ENCODE peak calls at places on chromosomes 13 and 19, in ten cellular contexts. One of them, this sample, is unnamed.

GRCh38 chr13:112345826-112346172 is 30.4 kb upstream of the SPACA7 start:
- DNase-seq in fibroblast of lung: no peak
- DNase-seq in heart left ventricle: no peak
- DNase-seq in Caco-2: no peak
- DNase-seq in BE2C: no peak
- DNase-seq in effector memory CD4-positive, alpha-beta T cell: no peak
- DNase-seq in K562: no peak
- DNase-seq in Peyer's patch: no peak
- DNase-seq in kidney epithelial cell: no peak
- DNase-seq in brain microvascular endothelial cell: no peak
- DNase-seq in this sample: no peak

GRCh38 chr13:19836472-19836871 is 27.0 kb downstream of the ZMYM5 start:
- DNase-seq in heart left ventricle: no peak
- DNase-seq in BE2C: no peak
- DNase-seq in kidney epithelial cell: no peak
- DNase-seq in K562: no peak
- DNase-seq in fibroblast of lung: peak; percentile 36
- DNase-seq in effector memory CD4-positive, alpha-beta T cell: no peak
- DNase-seq in Caco-2: no peak
- DNase-seq in Peyer's patch: peak; percentile 10
- DNase-seq in brain microvascular endothelial cell: peak; percentile 9
- DNase-seq in this sample: no peak

GRCh38 chr13:98466634-98467236 is 110.2 kb downstream of the STK24 start:
- DNase-seq in kidney epithelial cell: no peak
- DNase-seq in BE2C: peak; percentile 64
- DNase-seq in fibroblast of lung: peak; percentile 59
- DNase-seq in K562: peak; percentile 51
- DNase-seq in Peyer's patch: no peak
- DNase-seq in brain microvascular endothelial cell: peak; percentile 81
- DNase-seq in effector memory CD4-positive, alpha-beta T cell: no peak
- DNase-seq in Caco-2: no peak
- DNase-seq in heart left ventricle: no peak
- DNase-seq in this sample: no peak

GRCh38 chr13:57314897-57315520 is 148.0 kb downstream of the PRR20E start:
- DNase-seq in brain microvascular endothelial cell: no peak
- DNase-seq in Peyer's patch: no peak
- DNase-seq in Caco-2: no peak
- DNase-seq in effector memory CD4-positive, alpha-beta T cell: no peak
- DNase-seq in heart left ventricle: no peak
- DNase-seq in BE2C: no peak
- DNase-seq in fibroblast of lung: no peak
- DNase-seq in kidney epithelial cell: no peak
- DNase-seq in K562: no peak
- DNase-seq in this sample: no peak

GRCh38 chr13:46675016-46675415 is 121.9 kb downstream of the ESD start:
- DNase-seq in K562: no peak
- DNase-seq in effector memory CD4-positive, alpha-beta T cell: no peak
- DNase-seq in BE2C: no peak
- DNase-seq in Caco-2: no peak
- DNase-seq in brain microvascular endothelial cell: no peak
- DNase-seq in heart left ventricle: no peak
- DNase-seq in Peyer's patch: no peak
- DNase-seq in kidney epithelial cell: no peak
- DNase-seq in fibroblast of lung: no peak
- DNase-seq in this sample: no peak

GRCh38 chr13:103799028-103799427 is 732.8 kb upstream of the SLC10A2 start:
- DNase-seq in heart left ventricle: no peak
- DNase-seq in effector memory CD4-positive, alpha-beta T cell: no peak
- DNase-seq in Peyer's patch: no peak
- DNase-seq in K562: no peak
- DNase-seq in Caco-2: no peak
- DNase-seq in kidney epithelial cell: no peak
- DNase-seq in fibroblast of lung: no peak
- DNase-seq in brain microvascular endothelial cell: no peak
- DNase-seq in BE2C: no peak
- DNase-seq in this sample: no peak

GRCh38 chr19:46605356-46605821 is 4.3 kb downstream of the CALM3 start:
- DNase-seq in K562: no peak
- DNase-seq in heart left ventricle: no peak
- DNase-seq in Caco-2: no peak
- DNase-seq in brain microvascular endothelial cell: no peak
- DNase-seq in Peyer's patch: no peak
- DNase-seq in kidney epithelial cell: no peak
- DNase-seq in effector memory CD4-positive, alpha-beta T cell: no peak
- DNase-seq in fibroblast of lung: no peak
- DNase-seq in BE2C: no peak
- DNase-seq in this sample: no peak

GRCh38 chr19:5112681-5113080 is 143.8 kb downstream of the KDM4B start:
- DNase-seq in Peyer's patch: no peak
- DNase-seq in brain microvascular endothelial cell: no peak
- DNase-seq in heart left ventricle: no peak
- DNase-seq in effector memory CD4-positive, alpha-beta T cell: no peak
- DNase-seq in K562: no peak
- DNase-seq in kidney epithelial cell: no peak
- DNase-seq in Caco-2: no peak
- DNase-seq in BE2C: no peak
- DNase-seq in fibroblast of lung: no peak
- DNase-seq in this sample: no peak

GRCh38 chr13:112744306-112745021 is 54.6 kb downstream of the ATP11A start:
- DNase-seq in BE2C: no peak
- DNase-seq in kidney epithelial cell: no peak
- DNase-seq in brain microvascular endothelial cell: no peak
- DNase-seq in fibroblast of lung: peak; percentile 71
- DNase-seq in heart left ventricle: no peak
- DNase-seq in K562: no peak
- DNase-seq in effector memory CD4-positive, alpha-beta T cell: no peak
- DNase-seq in Peyer's patch: no peak
- DNase-seq in Caco-2: no peak
- DNase-seq in this sample: peak; percentile 36

GRCh38 chr13:74442751-74443150 is 308.5 kb upstream of the KLF12 start:
- DNase-seq in K562: no peak
- DNase-seq in Caco-2: no peak
- DNase-seq in heart left ventricle: no peak
- DNase-seq in fibroblast of lung: no peak
- DNase-seq in effector memory CD4-positive, alpha-beta T cell: no peak
- DNase-seq in brain microvascular endothelial cell: no peak
- DNase-seq in BE2C: no peak
- DNase-seq in Peyer's patch: no peak
- DNase-seq in kidney epithelial cell: no peak
- DNase-seq in this sample: peak; percentile 83

GRCh38 chr13:75760182-75760981 is 124.3 kb downstream of the LMO7 start:
- DNase-seq in K562: no peak
- DNase-seq in brain microvascular endothelial cell: no peak
- DNase-seq in fibroblast of lung: peak; percentile 26
- DNase-seq in effector memory CD4-positive, alpha-beta T cell: no peak
- DNase-seq in Peyer's patch: peak; percentile 82
- DNase-seq in heart left ventricle: peak; percentile 37
- DNase-seq in BE2C: no peak
- DNase-seq in kidney epithelial cell: no peak
- DNase-seq in Caco-2: peak; percentile 92
- DNase-seq in this sample: peak; percentile 71

GRCh38 chr19:53047379-53047778 is 2.8 kb downstream of the ERVV-2 start:
- DNase-seq in fibroblast of lung: no peak
- DNase-seq in heart left ventricle: no peak
- DNase-seq in Peyer's patch: no peak
- DNase-seq in effector memory CD4-positive, alpha-beta T cell: no peak
- DNase-seq in brain microvascular endothelial cell: no peak
- DNase-seq in BE2C: no peak
- DNase-seq in kidney epithelial cell: no peak
- DNase-seq in Caco-2: no peak
- DNase-seq in K562: no peak
- DNase-seq in this sample: no peak

GRCh38 chr13:31912641-31913401 is 118.8 kb upstream of the FRY start:
- DNase-seq in brain microvascular endothelial cell: no peak
- DNase-seq in Peyer's patch: no peak
- DNase-seq in K562: no peak
- DNase-seq in effector memory CD4-positive, alpha-beta T cell: no peak
- DNase-seq in fibroblast of lung: no peak
- DNase-seq in BE2C: peak; percentile 27
- DNase-seq in heart left ventricle: no peak
- DNase-seq in kidney epithelial cell: no peak
- DNase-seq in Caco-2: no peak
- DNase-seq in this sample: no peak

GRCh38 chr13:99067160-99067985 is 89.5 kb upstream of the DOCK9 start:
- DNase-seq in fibroblast of lung: peak; percentile 94
- DNase-seq in K562: no peak
- DNase-seq in brain microvascular endothelial cell: peak; percentile 28
- DNase-seq in BE2C: no peak
- DNase-seq in Peyer's patch: no peak
- DNase-seq in heart left ventricle: no peak
- DNase-seq in Caco-2: no peak
- DNase-seq in effector memory CD4-positive, alpha-beta T cell: no peak
- DNase-seq in kidney epithelial cell: peak; percentile 83
- DNase-seq in this sample: peak; percentile 96

GRCh38 chr13:63088226-63088625 is 1672.6 kb upstream of the PCDH20 start:
- DNase-seq in kidney epithelial cell: no peak
- DNase-seq in K562: no peak
- DNase-seq in BE2C: peak; percentile 27
- DNase-seq in Caco-2: no peak
- DNase-seq in effector memory CD4-positive, alpha-beta T cell: no peak
- DNase-seq in brain microvascular endothelial cell: peak; percentile 14
- DNase-seq in heart left ventricle: no peak
- DNase-seq in fibroblast of lung: peak; percentile 68
- DNase-seq in Peyer's patch: no peak
- DNase-seq in this sample: peak; percentile 7

GRCh38 chr13:22903925-22904324 is 276.9 kb upstream of the SGCG start:
- DNase-seq in K562: peak; percentile 34
- DNase-seq in effector memory CD4-positive, alpha-beta T cell: no peak
- DNase-seq in Peyer's patch: no peak
- DNase-seq in fibroblast of lung: no peak
- DNase-seq in heart left ventricle: no peak
- DNase-seq in BE2C: no peak
- DNase-seq in kidney epithelial cell: no peak
- DNase-seq in brain microvascular endothelial cell: no peak
- DNase-seq in Caco-2: no peak
- DNase-seq in this sample: no peak

GRCh38 chr19:34480491-34480890 is 1.1 kb upstream of the WTIP start:
- DNase-seq in effector memory CD4-positive, alpha-beta T cell: no peak
- DNase-seq in Caco-2: no peak
- DNase-seq in K562: no peak
- DNase-seq in brain microvascular endothelial cell: no peak
- DNase-seq in BE2C: no peak
- DNase-seq in kidney epithelial cell: no peak
- DNase-seq in fibroblast of lung: no peak
- DNase-seq in heart left ventricle: no peak
- DNase-seq in Peyer's patch: peak; percentile 13
- DNase-seq in this sample: no peak

GRCh38 chr19:8220481-8220880 is 11.3 kb downstream of the CERS4 start:
- DNase-seq in fibroblast of lung: no peak
- DNase-seq in kidney epithelial cell: no peak
- DNase-seq in brain microvascular endothelial cell: no peak
- DNase-seq in effector memory CD4-positive, alpha-beta T cell: no peak
- DNase-seq in Peyer's patch: no peak
- DNase-seq in K562: no peak
- DNase-seq in Caco-2: no peak
- DNase-seq in BE2C: no peak
- DNase-seq in heart left ventricle: no peak
- DNase-seq in this sample: no peak

DNA sequence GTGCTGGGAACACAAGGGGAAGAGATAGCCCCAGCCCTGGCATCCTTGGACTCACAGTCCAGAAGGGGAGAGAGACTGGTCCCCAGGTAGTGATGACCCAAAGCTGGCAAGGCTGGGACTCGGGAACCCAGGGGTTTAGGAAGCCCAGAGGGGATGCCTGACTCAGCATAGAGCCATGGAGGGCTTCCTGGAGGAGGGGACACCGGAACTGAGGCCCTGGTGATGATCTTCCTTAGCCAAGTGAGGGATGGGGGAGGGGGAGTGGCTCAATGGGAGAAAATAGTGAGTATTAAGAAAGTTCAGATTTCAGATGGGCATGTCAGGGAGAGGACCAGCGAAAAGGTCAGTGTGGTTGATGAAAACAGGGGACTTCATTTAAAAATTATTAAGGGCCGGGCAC is 26.8 kb downstream of the EXOC3L2 start:
- DNase-seq in Caco-2: no peak
- DNase-seq in K562: no peak
- DNase-seq in BE2C: no peak
- DNase-seq in effector memory CD4-positive, alpha-beta T cell: no peak
- DNase-seq in fibroblast of lung: no peak
- DNase-seq in brain microvascular endothelial cell: no peak
- DNase-seq in heart left ventricle: no peak
- DNase-seq in kidney epithelial cell: no peak
- DNase-seq in Peyer's patch: no peak
- DNase-seq in this sample: no peak
- H3K27me3 ChIP-seq in Caco-2: no peaks in the 10 kb centered on the region
- H3K27me3 ChIP-seq in K562: no peaks in the 10 kb centered on the region
- H3K27me3 ChIP-seq in BE2C: peaks cover 91% of the 10 kb centered on the region
- H3K27me3 ChIP-seq in effector memory CD4-positive, alpha-beta T cell: peaks cover 3% of the 10 kb centered on the region
- H3K27me3 ChIP-seq in fibroblast of lung: peaks cover 36% of the 10 kb centered on the region
- H3K27me3 ChIP-seq in brain microvascular endothelial cell: peaks cover 23% of the 10 kb centered on the region
- H3K27me3 ChIP-seq in heart left ventricle: peaks cover 36% of the 10 kb centered on the region
- H3K27me3 ChIP-seq in kidney epithelial cell: peaks cover 49% of the 10 kb centered on the region
- H3K27me3 ChIP-seq in Peyer's patch: no peaks in the 10 kb centered on the region
- H3K27me3 ChIP-seq in this sample: peaks cover 21% of the 10 kb centered on the region

DNA sequence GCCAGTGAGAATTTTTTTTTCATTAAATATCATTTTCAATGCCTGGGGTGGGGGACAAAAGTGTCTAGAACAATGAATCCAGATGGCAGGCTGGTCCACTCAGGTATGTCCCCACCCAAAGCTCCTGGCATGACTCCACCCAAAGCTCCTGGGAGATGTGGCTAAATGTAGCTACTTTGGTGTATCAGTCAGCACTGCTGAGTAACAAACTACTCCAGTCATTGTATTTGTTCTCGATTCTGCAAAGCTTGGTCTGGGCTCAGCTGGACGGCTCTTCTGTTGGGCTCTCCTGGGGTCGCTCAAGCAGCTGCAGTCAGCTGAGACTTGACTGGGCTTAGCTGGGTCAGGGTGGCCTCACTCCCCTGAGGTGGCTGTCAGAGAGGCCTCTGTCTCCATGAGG is 48.5 kb downstream of the CELF5 start:
- DNase-seq in effector memory CD4-positive, alpha-beta T cell: no peak
- DNase-seq in BE2C: no peak
- DNase-seq in K562: no peak
- DNase-seq in Peyer's patch: no peak
- DNase-seq in kidney epithelial cell: no peak
- DNase-seq in heart left ventricle: no peak
- DNase-seq in Caco-2: no peak
- DNase-seq in fibroblast of lung: no peak
- DNase-seq in brain microvascular endothelial cell: no peak
- DNase-seq in this sample: no peak
- H3K27me3 ChIP-seq in effector memory CD4-positive, alpha-beta T cell: peaks cover 14% of the 10 kb centered on the region
- H3K27me3 ChIP-seq in BE2C: peaks cover 19% of the 10 kb centered on the region
- H3K27me3 ChIP-seq in K562: no peaks in the 10 kb centered on the region
- H3K27me3 ChIP-seq in Peyer's patch: no peaks in the 10 kb centered on the region
- H3K27me3 ChIP-seq in kidney epithelial cell: peaks cover 54% of the 10 kb centered on the region
- H3K27me3 ChIP-seq in heart left ventricle: peaks cover 84% of the 10 kb centered on the region
- H3K27me3 ChIP-seq in Caco-2: no peaks in the 10 kb centered on the region
- H3K27me3 ChIP-seq in fibroblast of lung: peaks cover 11% of the 10 kb centered on the region
- H3K27me3 ChIP-seq in brain microvascular endothelial cell: peaks cover 24% of the 10 kb centered on the region
- H3K27me3 ChIP-seq in this sample: peaks cover 61% of the 10 kb centered on the region

GRCh38 chr13:44199627-44200207 is 173.9 kb upstream of the SERP2 start:
- DNase-seq in kidney epithelial cell: no peak
- DNase-seq in Caco-2: no peak
- DNase-seq in Peyer's patch: no peak
- DNase-seq in K562: no peak
- DNase-seq in BE2C: no peak
- DNase-seq in fibroblast of lung: no peak
- DNase-seq in brain microvascular endothelial cell: no peak
- DNase-seq in heart left ventricle: peak; percentile 48
- DNase-seq in effector memory CD4-positive, alpha-beta T cell: no peak
- DNase-seq in this sample: no peak
- H3K27me3 ChIP-seq in kidney epithelial cell: no peaks in the 10 kb centered on the region
- H3K27me3 ChIP-seq in Caco-2: no peaks in the 10 kb centered on the region
- H3K27me3 ChIP-seq in Peyer's patch: no peaks in the 10 kb centered on the region
- H3K27me3 ChIP-seq in K562: no peaks in the 10 kb centered on the region
- H3K27me3 ChIP-seq in BE2C: no peaks in the 10 kb centered on the region
- H3K27me3 ChIP-seq in fibroblast of lung: no peaks in the 10 kb centered on the region
- H3K27me3 ChIP-seq in brain microvascular endothelial cell: no peaks in the 10 kb centered on the region
- H3K27me3 ChIP-seq in heart left ventricle: no peaks in the 10 kb centered on the region
- H3K27me3 ChIP-seq in effector memory CD4-positive, alpha-beta T cell: no peaks in the 10 kb centered on the region
- H3K27me3 ChIP-seq in this sample: no peaks in the 10 kb centered on the region

GRCh38 chr19:31352782-31353651 is 3.8 kb upstream of the TSHZ3 start:
- DNase-seq in effector memory CD4-positive, alpha-beta T cell: no peak
- DNase-seq in BE2C: no peak
- DNase-seq in heart left ventricle: no peak
- DNase-seq in K562: no peak
- DNase-seq in brain microvascular endothelial cell: no peak
- DNase-seq in Caco-2: no peak
- DNase-seq in kidney epithelial cell: no peak
- DNase-seq in fibroblast of lung: no peak
- DNase-seq in Peyer's patch: no peak
- DNase-seq in this sample: no peak
- H3K27me3 ChIP-seq in effector memory CD4-positive, alpha-beta T cell: peaks cover 59% of the 10 kb centered on the region
- H3K27me3 ChIP-seq in BE2C: peaks cover 55% of the 10 kb centered on the region
- H3K27me3 ChIP-seq in heart left ventricle: peaks cover 68% of the 10 kb centered on the region
- H3K27me3 ChIP-seq in K562: peaks cover 25% of the 10 kb centered on the region
- H3K27me3 ChIP-seq in brain microvascular endothelial cell: peaks cover 36% of the 10 kb centered on the region
- H3K27me3 ChIP-seq in Caco-2: no peaks in the 10 kb centered on the region
- H3K27me3 ChIP-seq in kidney epithelial cell: peaks cover 74% of the 10 kb centered on the region
- H3K27me3 ChIP-seq in fibroblast of lung: no peaks in the 10 kb centered on the region
- H3K27me3 ChIP-seq in Peyer's patch: no peaks in the 10 kb centered on the region
- H3K27me3 ChIP-seq in this sample: peaks cover 52% of the 10 kb centered on the region